ENCODE peak calls at places on chromosomes 12 and 14, in four cellular contexts. One of them, this sample, is unnamed.

GRCh38 chr14:54660712-54661111 is 93.8 kb downstream of the SAMD4A start:
- DNase-seq in AG04449: no peak
- DNase-seq in CD4-positive, alpha-beta memory T cell: no peak
- DNase-seq in MG63: no peak
- DNase-seq in this sample: no peak

GRCh38 chr12:104720346-104721064 is 237.6 kb downstream of the SLC41A2 start:
- DNase-seq in AG04449: no peak
- DNase-seq in MG63: no peak
- DNase-seq in CD4-positive, alpha-beta memory T cell: peak
- DNase-seq in this sample: no peak

GRCh38 chr12:108730337-108731104 is 797 bp downstream of the CORO1C start:
- DNase-seq in CD4-positive, alpha-beta memory T cell: peak
- DNase-seq in AG04449: no peak
- DNase-seq in MG63: peak
- DNase-seq in this sample: peak

GRCh38 chr12:130184531-130185090 is 22.3 kb downstream of the FZD10 start:
- DNase-seq in AG04449: no peak
- DNase-seq in CD4-positive, alpha-beta memory T cell: no peak
- DNase-seq in MG63: no peak
- DNase-seq in this sample: no peak

GRCh38 chr14:50381823-50382287 is 14.8 kb downstream of the CDKL1 start:
- DNase-seq in CD4-positive, alpha-beta memory T cell: no peak
- DNase-seq in MG63: no peak
- DNase-seq in AG04449: no peak
- DNase-seq in this sample: no peak

GRCh38 chr12:43370299-43370698 is 181.7 kb downstream of the ADAMTS20 start:
- DNase-seq in MG63: peak
- DNase-seq in AG04449: no peak
- DNase-seq in CD4-positive, alpha-beta memory T cell: no peak
- DNase-seq in this sample: peak

GRCh38 chr12:43277630-43278267 is 274.3 kb downstream of the ADAMTS20 start:
- DNase-seq in MG63: no peak
- DNase-seq in CD4-positive, alpha-beta memory T cell: no peak
- DNase-seq in AG04449: no peak
- DNase-seq in this sample: no peak

GRCh38 chr14:93956514-93957332 is 19.6 kb downstream of the ASB2 start:
- DNase-seq in CD4-positive, alpha-beta memory T cell: no peak
- DNase-seq in MG63: no peak
- DNase-seq in AG04449: no peak
- DNase-seq in this sample: no peak

GRCh38 chr14:33848706-33849454 is 102.0 kb downstream of the EGLN3 start:
- DNase-seq in MG63: peak
- DNase-seq in CD4-positive, alpha-beta memory T cell: no peak
- DNase-seq in AG04449: no peak
- DNase-seq in this sample: no peak

GRCh38 chr12:100404769-100405407 is 48.0 kb downstream of the SLC17A8 start:
- DNase-seq in AG04449: no peak
- DNase-seq in MG63: no peak
- DNase-seq in CD4-positive, alpha-beta memory T cell: peak
- DNase-seq in this sample: peak

GRCh38 chr14:49481099-49481498 is 105.1 kb downstream of the RPS29 start:
- DNase-seq in MG63: no peak
- DNase-seq in CD4-positive, alpha-beta memory T cell: no peak
- DNase-seq in AG04449: no peak
- DNase-seq in this sample: no peak

GRCh38 chr14:90510208-90510607 is 113.4 kb downstream of the CALM1 start:
- DNase-seq in CD4-positive, alpha-beta memory T cell: no peak
- DNase-seq in MG63: no peak
- DNase-seq in AG04449: no peak
- DNase-seq in this sample: no peak

GRCh38 chr14:85288041-85288440 is 241.9 kb upstream of the FLRT2 start:
- DNase-seq in AG04449: no peak
- DNase-seq in CD4-positive, alpha-beta memory T cell: no peak
- DNase-seq in MG63: no peak
- DNase-seq in this sample: no peak

GRCh38 chr12:87107270-87107669 is 851.1 kb upstream of the MGAT4C start:
- DNase-seq in MG63: no peak
- DNase-seq in CD4-positive, alpha-beta memory T cell: no peak
- DNase-seq in AG04449: no peak
- DNase-seq in this sample: no peak

GRCh38 chr14:65142429-65142828 is 40.1 kb upstream of the MAX start:
- DNase-seq in AG04449: no peak
- DNase-seq in MG63: no peak
- DNase-seq in CD4-positive, alpha-beta memory T cell: no peak
- DNase-seq in this sample: no peak

GRCh38 chr12:47066278-47067048 is 13.0 kb upstream of the PCED1B start:
- DNase-seq in MG63: peak
- DNase-seq in CD4-positive, alpha-beta memory T cell: no peak
- DNase-seq in AG04449: no peak
- DNase-seq in this sample: no peak

GRCh38 chr14:55438066-55438683 is 2.2 kb downstream of the TBPL2 start:
- DNase-seq in MG63: no peak
- DNase-seq in AG04449: no peak
- DNase-seq in CD4-positive, alpha-beta memory T cell: no peak
- DNase-seq in this sample: peak

GRCh38 chr12:132711169-132711843 is 664 bp downstream of the PGAM5 start:
- DNase-seq in MG63: peak
- DNase-seq in CD4-positive, alpha-beta memory T cell: no peak
- DNase-seq in AG04449: no peak
- DNase-seq in this sample: no peak

GRCh38 chr12:32240833-32241232 is 134.2 kb downstream of the BICD1 start:
- DNase-seq in CD4-positive, alpha-beta memory T cell: no peak
- DNase-seq in MG63: peak
- DNase-seq in AG04449: no peak
- DNase-seq in this sample: no peak

GRCh38 chr12:119990382-119990874 is 1.4 kb downstream of the BICDL1 start:
- DNase-seq in MG63: no peak
- DNase-seq in AG04449: no peak
- DNase-seq in CD4-positive, alpha-beta memory T cell: no peak
- DNase-seq in this sample: no peak

GRCh38 chr14:89648924-89649323 is 231.9 kb upstream of the FOXN3 start:
- DNase-seq in AG04449: no peak
- DNase-seq in CD4-positive, alpha-beta memory T cell: no peak
- DNase-seq in MG63: no peak
- DNase-seq in this sample: no peak

GRCh38 chr12:131327521-131328488 is 374.1 kb downstream of the ADGRD1 start:
- DNase-seq in CD4-positive, alpha-beta memory T cell: no peak
- DNase-seq in AG04449: no peak
- DNase-seq in MG63: no peak
- DNase-seq in this sample: no peak

GRCh38 chr12:124927325-124928094 is 13.1 kb upstream of the UBC start:
- DNase-seq in AG04449: no peak
- DNase-seq in CD4-positive, alpha-beta memory T cell: peak
- DNase-seq in MG63: peak
- DNase-seq in this sample: no peak

GRCh38 chr14:75254381-75254821 is 24.2 kb upstream of the FOS start:
- DNase-seq in CD4-positive, alpha-beta memory T cell: no peak
- DNase-seq in MG63: no peak
- DNase-seq in AG04449: no peak
- DNase-seq in this sample: no peak

GRCh38 chr12:12819752-12820311 is 6.7 kb downstream of the DDX47 start:
- DNase-seq in AG04449: peak
- DNase-seq in CD4-positive, alpha-beta memory T cell: no peak
- DNase-seq in MG63: peak
- DNase-seq in this sample: peak

GRCh38 chr12:123101467-123102004 is 49.4 kb downstream of the PITPNM2 start:
- DNase-seq in CD4-positive, alpha-beta memory T cell: no peak
- DNase-seq in MG63: no peak
- DNase-seq in AG04449: no peak
- DNase-seq in this sample: no peak

GRCh38 chr12:67626156-67626555 is 22.4 kb upstream of the DYRK2 start:
- DNase-seq in AG04449: no peak
- DNase-seq in MG63: no peak
- DNase-seq in CD4-positive, alpha-beta memory T cell: no peak
- DNase-seq in this sample: no peak

GRCh38 chr14:63203618-63204406 is 431 bp upstream of the RHOJ start:
- DNase-seq in CD4-positive, alpha-beta memory T cell: no peak
- DNase-seq in MG63: peak
- DNase-seq in AG04449: peak
- DNase-seq in this sample: peak

GRCh38 chr14:94897583-94897982 is 127.7 kb upstream of the GSC start:
- DNase-seq in AG04449: no peak
- DNase-seq in MG63: no peak
- DNase-seq in CD4-positive, alpha-beta memory T cell: no peak
- DNase-seq in this sample: no peak

GRCh38 chr14:96272777-96273471 is 16.9 kb downstream of the BDKRB1 start:
- DNase-seq in CD4-positive, alpha-beta memory T cell: no peak
- DNase-seq in AG04449: no peak
- DNase-seq in MG63: no peak
- DNase-seq in this sample: no peak

GRCh38 chr12:90036641-90037040 is 328.0 kb upstream of the ATP2B1 start:
- DNase-seq in CD4-positive, alpha-beta memory T cell: no peak
- DNase-seq in MG63: peak
- DNase-seq in AG04449: no peak
- DNase-seq in this sample: no peak

GRCh38 chr14:49896956-49897355 is 4.1 kb downstream of the ARF6 start:
- DNase-seq in AG04449: no peak
- DNase-seq in MG63: no peak
- DNase-seq in CD4-positive, alpha-beta memory T cell: no peak
- DNase-seq in this sample: no peak

GRCh38 chr12:46771268-46771837 is 54.4 kb downstream of the SLC38A4 start:
- DNase-seq in MG63: no peak
- DNase-seq in AG04449: no peak
- DNase-seq in CD4-positive, alpha-beta memory T cell: no peak
- DNase-seq in this sample: no peak

GRCh38 chr14:35944847-35945246 is 118.7 kb downstream of the BRMS1L start:
- DNase-seq in MG63: no peak
- DNase-seq in AG04449: no peak
- DNase-seq in CD4-positive, alpha-beta memory T cell: no peak
- DNase-seq in this sample: no peak

GRCh38 chr12:54138219-54138618 is 50.6 kb downstream of the SMUG1 start:
- DNase-seq in AG04449: no peak
- DNase-seq in MG63: no peak
- DNase-seq in CD4-positive, alpha-beta memory T cell: no peak
- DNase-seq in this sample: no peak

GRCh38 chr12:95605875-95606274 is 54.6 kb upstream of the USP44 start:
- DNase-seq in MG63: peak
- DNase-seq in CD4-positive, alpha-beta memory T cell: no peak
- DNase-seq in AG04449: no peak
- DNase-seq in this sample: no peak

GRCh38 chr12:65121049-65121955 is at the start of gene WIF1:
- DNase-seq in MG63: peak
- DNase-seq in AG04449: no peak
- DNase-seq in CD4-positive, alpha-beta memory T cell: no peak
- DNase-seq in this sample: no peak

GRCh38 chr14:104975481-104976197 is 2.5 kb downstream of the AHNAK2 start:
- DNase-seq in MG63: no peak
- DNase-seq in AG04449: no peak
- DNase-seq in CD4-positive, alpha-beta memory T cell: no peak
- DNase-seq in this sample: no peak
- H3K4me3 ChIP-seq in MG63: no peak
- H3K4me3 ChIP-seq in AG04449: no peak
- H3K4me3 ChIP-seq in CD4-positive, alpha-beta memory T cell: no peak
- H3K4me3 ChIP-seq in this sample: no peak

GRCh38 chr12:25208554-25208953 is 13.5 kb downstream of the ETFRF1 start:
- DNase-seq in AG04449: no peak
- DNase-seq in CD4-positive, alpha-beta memory T cell: no peak
- DNase-seq in MG63: no peak
- DNase-seq in this sample: no peak

GRCh38 chr12:25207883-25208282 is 12.8 kb downstream of the ETFRF1 start:
- DNase-seq in AG04449: no peak
- DNase-seq in MG63: no peak
- DNase-seq in CD4-positive, alpha-beta memory T cell: no peak
- DNase-seq in this sample: no peak

GRCh38 chr12:25213338-25213737 is 18.3 kb downstream of the ETFRF1 start:
- DNase-seq in MG63: no peak
- DNase-seq in AG04449: no peak
- DNase-seq in CD4-positive, alpha-beta memory T cell: no peak
- DNase-seq in this sample: no peak
- H3K4me3 ChIP-seq in MG63: no peak
- H3K4me3 ChIP-seq in AG04449: no peak
- H3K4me3 ChIP-seq in CD4-positive, alpha-beta memory T cell: no peak
- H3K4me3 ChIP-seq in this sample: no peak

GRCh38 chr12:92362109-92362508 is 216.5 kb upstream of the BTG1 start:
- DNase-seq in CD4-positive, alpha-beta memory T cell: no peak
- DNase-seq in AG04449: no peak
- DNase-seq in MG63: no peak
- DNase-seq in this sample: no peak
- H3K4me3 ChIP-seq in CD4-positive, alpha-beta memory T cell: peak
- H3K4me3 ChIP-seq in AG04449: no peak
- H3K4me3 ChIP-seq in MG63: no peak
- H3K4me3 ChIP-seq in this sample: no peak

GRCh38 chr12:93318720-93319522 is 58.8 kb upstream of the NUDT4 start:
- DNase-seq in MG63: no peak
- DNase-seq in CD4-positive, alpha-beta memory T cell: no peak
- DNase-seq in AG04449: no peak
- DNase-seq in this sample: no peak
- H3K4me3 ChIP-seq in MG63: no peak
- H3K4me3 ChIP-seq in CD4-positive, alpha-beta memory T cell: no peak
- H3K4me3 ChIP-seq in AG04449: no peak
- H3K4me3 ChIP-seq in this sample: no peak

GRCh38 chr12:3493225-3494049 is 2.4 kb downstream of the PRMT8 start:
- DNase-seq in MG63: no peak
- DNase-seq in AG04449: no peak
- DNase-seq in CD4-positive, alpha-beta memory T cell: no peak
- DNase-seq in this sample: no peak

GRCh38 chr12:3492868-3493224 is 1.8 kb downstream of the PRMT8 start:
- DNase-seq in MG63: no peak
- DNase-seq in AG04449: no peak
- DNase-seq in CD4-positive, alpha-beta memory T cell: no peak
- DNase-seq in this sample: no peak

GRCh38 chr12:3491938-3492867 is 1.2 kb downstream of the PRMT8 start:
- DNase-seq in AG04449: no peak
- DNase-seq in MG63: peak
- DNase-seq in CD4-positive, alpha-beta memory T cell: peak
- DNase-seq in this sample: peak

GRCh38 chr12:3489057-3489456 is 1.9 kb upstream of the PRMT8 start:
- DNase-seq in MG63: peak
- DNase-seq in AG04449: no peak
- DNase-seq in CD4-positive, alpha-beta memory T cell: no peak
- DNase-seq in this sample: peak

GRCh38 chr12:3490848-3491382 is at the start of gene PRMT8:
- DNase-seq in MG63: peak
- DNase-seq in CD4-positive, alpha-beta memory T cell: no peak
- DNase-seq in AG04449: no peak
- DNase-seq in this sample: no peak
- H3K4me3 ChIP-seq in MG63: no peak
- H3K4me3 ChIP-seq in CD4-positive, alpha-beta memory T cell: no peak
- H3K4me3 ChIP-seq in AG04449: no peak
- H3K4me3 ChIP-seq in this sample: peak

GRCh38 chr12:45050331-45050750 is 558 bp downstream of the DBX2 start:
- DNase-seq in MG63: no peak
- DNase-seq in CD4-positive, alpha-beta memory T cell: no peak
- DNase-seq in AG04449: no peak
- DNase-seq in this sample: no peak
- H3K4me3 ChIP-seq in MG63: no peak
- H3K4me3 ChIP-seq in CD4-positive, alpha-beta memory T cell: no peak
- H3K4me3 ChIP-seq in AG04449: no peak
- H3K4me3 ChIP-seq in this sample: no peak

GRCh38 chr14:105062048-105062433 is 3.2 kb downstream of the GPR132 start:
- DNase-seq in AG04449: no peak
- DNase-seq in MG63: no peak
- DNase-seq in CD4-positive, alpha-beta memory T cell: no peak
- DNase-seq in this sample: no peak
- H3K4me3 ChIP-seq in AG04449: no peak
- H3K4me3 ChIP-seq in MG63: no peak
- H3K4me3 ChIP-seq in CD4-positive, alpha-beta memory T cell: peak
- H3K4me3 ChIP-seq in this sample: no peak